ENCODE peak calls at places on chromosomes 1 and 21, in four cellular contexts. U, J, L and N are unnamed samples.

GRCh38 chr21:34037446-34037845 is 35.9 kb upstream of the MRPS6 start:
- DNase-seq in U (no peak), J (no peak), L (no peak), N (no peak)

GRCh38 chr1:59917026-59917784 is 9.4 kb downstream of the CYP2J2 start:
- DNase-seq in U (no peak), J (no peak), L (no peak), N (no peak)

GRCh38 chr1:3312894-3313578 is 141.4 kb upstream of the ARHGEF16 start:
- DNase-seq in L (peak), U (peak), J (peak), N (peak)

GRCh38 chr1:230286166-230286889 is 139.8 kb downstream of the PGBD5 start:
- DNase-seq in U (no peak), J (no peak), L (no peak), N (peak)

GRCh38 chr1:226637147-226637935 is 88.8 kb downstream of the STUM start:
- DNase-seq in L (no peak), U (no peak), J (no peak), N (no peak)

GRCh38 chr1:159923203-159924024 is 1.9 kb downstream of the TAGLN2 start:
- DNase-seq in U (peak), L (peak), J (peak), N (peak)

GRCh38 chr1:204130989-204131892 is 20.6 kb downstream of the ETNK2 start:
- DNase-seq in U (no peak), J (no peak), L (no peak), N (no peak)

GRCh38 chr1:8003431-8004112 is 22.5 kb downstream of the ERRFI1 start:
- DNase-seq in U (no peak), L (no peak), J (no peak), N (no peak)

GRCh38 chr1:81323862-81324261 is 476.9 kb upstream of the ADGRL2 start:
- DNase-seq in L (no peak), J (no peak), U (no peak), N (no peak)

GRCh38 chr1:13735168-13735930 is 35.4 kb downstream of the PRDM2 start:
- DNase-seq in J (no peak), L (no peak), U (no peak), N (no peak)

GRCh38 chr1:230091473-230092231 is 24.6 kb downstream of the GALNT2 start:
- DNase-seq in U (no peak), J (no peak), L (no peak), N (no peak)

GRCh38 chr1:8777867-8778266 is 39.6 kb downstream of the RERE start:
- DNase-seq in J (no peak), L (no peak), U (no peak), N (no peak)

GRCh38 chr1:54352755-54353154 is 53.4 kb downstream of the SSBP3 start:
- DNase-seq in L (no peak), J (no peak), U (no peak), N (no peak)

DNA sequence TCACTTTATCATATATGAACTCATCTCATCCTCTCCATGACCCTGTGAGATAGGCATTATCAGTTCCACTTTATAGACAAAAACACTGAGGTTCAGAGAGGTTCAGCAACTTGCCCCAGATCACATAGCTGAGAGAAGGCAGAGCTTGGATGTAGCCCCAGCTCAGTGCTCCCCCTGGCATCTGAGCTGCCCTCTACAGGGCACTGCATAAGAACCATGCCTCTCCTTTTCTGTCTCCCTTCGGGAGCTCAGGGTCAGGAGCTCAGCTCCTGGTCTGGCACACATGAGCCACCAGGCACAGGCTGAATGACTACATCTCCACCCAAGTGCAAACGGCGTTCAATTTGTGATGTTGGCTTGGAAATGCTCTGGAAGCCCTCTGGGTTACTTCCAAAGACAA is 16.9 kb downstream of the RAB7B start:
- DNase-seq in J (no peak), U (no peak), L (no peak), N (no peak)
- TF ChIP-seq CTCF in J (peak), U (no peak), L (no peak), N (no peak)

DNA sequence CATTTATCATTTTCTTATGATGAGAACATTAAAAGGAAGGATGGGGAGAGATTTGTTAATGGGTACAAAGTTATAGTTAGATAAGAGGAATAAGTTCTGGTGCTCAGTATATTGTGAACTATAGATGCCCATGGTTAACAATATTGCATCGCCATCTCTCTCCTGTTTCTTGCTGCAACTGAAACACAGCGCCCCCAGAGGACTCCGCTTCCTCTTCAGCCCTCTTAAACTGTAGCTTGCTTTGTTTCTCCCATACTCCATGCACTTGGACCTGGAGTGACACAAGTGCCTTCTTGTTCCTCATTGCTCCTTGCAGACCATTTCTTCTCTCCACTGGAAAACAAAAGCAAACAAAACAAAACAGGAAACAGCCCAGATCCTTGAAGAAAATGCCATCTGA is 70.1 kb upstream of the NTPCR start:
- DNase-seq in L (no peak), U (no peak), J (peak), N (no peak)
- TF ChIP-seq CTCF in L (peak), U (no peak), J (no peak), N (no peak)

DNA sequence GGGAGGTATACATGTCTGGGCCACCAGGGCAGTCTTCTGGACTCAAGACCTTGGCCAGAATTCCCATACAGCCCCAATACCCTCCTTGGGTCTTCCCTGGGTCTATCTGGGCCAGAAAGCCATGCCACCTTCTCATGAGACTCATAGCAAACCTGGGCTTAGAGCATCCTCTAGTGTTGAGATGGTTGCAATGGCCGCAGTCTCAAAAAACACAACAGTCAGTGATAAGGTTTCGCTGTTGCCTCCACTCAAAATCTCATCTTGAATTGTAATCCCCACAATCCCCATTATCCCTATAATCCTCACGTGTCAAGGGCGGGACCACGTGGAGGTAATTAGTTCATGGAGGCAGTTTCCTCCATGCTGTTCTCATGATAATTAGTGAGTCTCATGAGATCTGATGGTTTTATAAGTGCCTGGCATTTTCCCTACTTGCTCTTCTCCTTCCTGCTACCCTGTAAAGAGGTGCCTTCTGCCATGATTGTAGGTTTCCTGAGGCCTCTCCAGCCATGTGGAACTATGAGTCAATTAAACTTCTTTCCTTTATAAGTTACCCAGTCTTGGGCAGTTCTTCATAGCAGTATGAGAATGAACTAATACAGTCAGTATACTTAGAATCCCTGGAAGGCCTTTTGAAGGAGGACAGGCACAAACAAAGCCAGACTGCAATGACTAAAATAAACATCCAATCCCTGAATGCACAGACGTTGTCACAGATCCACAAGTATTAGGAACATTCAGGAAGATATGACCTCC is 77.0 kb downstream of the CTH start:
- DNase-seq in J (peak), L (no peak), U (peak), N (no peak)
- TF ChIP-seq CTCF in J (peak), L (peak), U (no peak), N (peak)

GRCh38 chr1:186984959-186985358 is 156.2 kb downstream of the PLA2G4A start:
- DNase-seq in J (no peak), L (no peak), U (no peak), N (no peak)

GRCh38 chr1:186985889-186986491 is 157.2 kb downstream of the PLA2G4A start:
- DNase-seq in J (peak), L (no peak), U (peak), N (no peak)

GRCh38 chr1:186983327-186983726 is 154.6 kb downstream of the PLA2G4A start:
- DNase-seq in L (no peak), J (peak), U (no peak), N (no peak)

GRCh38 chr1:186987065-186987464 is 158.3 kb downstream of the PLA2G4A start:
- DNase-seq in J (no peak), U (no peak), L (no peak), N (no peak)

GRCh38 chr1:186987769-186988168 is 159.0 kb downstream of the PLA2G4A start:
- DNase-seq in U (no peak), L (no peak), J (no peak), N (no peak)
- TF ChIP-seq CTCF in U (no peak), L (peak), J (no peak), N (no peak)

GRCh38 chr1:233796146-233796798 is 108.2 kb upstream of the SLC35F3 start:
- DNase-seq in U (no peak), L (no peak), J (no peak), N (no peak)
- TF ChIP-seq CTCF in U (no peak), L (no peak), J (no peak), N (no peak)

DNA sequence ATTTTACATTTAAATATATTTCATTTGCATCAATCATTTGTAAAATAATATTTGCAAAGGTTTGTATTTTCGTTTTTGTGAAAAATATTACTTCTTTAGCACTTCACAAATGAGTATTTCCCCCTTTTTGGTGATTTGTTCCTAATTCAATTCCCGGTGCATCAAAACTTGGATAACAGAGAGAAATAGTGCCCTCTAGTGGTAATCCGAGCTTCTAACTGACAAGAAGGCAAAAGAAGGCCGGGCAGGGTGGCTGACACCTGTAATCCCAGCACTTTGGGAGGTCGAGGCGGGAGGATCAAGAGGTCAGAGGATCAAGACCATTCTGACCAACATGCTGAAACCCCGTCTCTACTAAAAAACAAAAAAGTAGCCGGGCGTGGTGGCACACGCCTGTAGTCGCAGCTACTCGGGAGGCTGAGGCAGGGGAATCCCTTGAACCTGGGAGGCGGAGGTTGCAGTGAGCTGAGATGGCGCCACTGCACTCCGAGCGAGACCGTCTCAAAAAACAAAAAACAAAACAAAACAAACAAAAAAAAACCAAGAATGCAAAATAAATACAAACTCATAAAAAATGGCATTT is 137.7 kb downstream of the COL11A1 start:
- DNase-seq in U (no peak), L (no peak), J (peak), N (no peak)
- TF ChIP-seq CTCF in U (no peak), L (peak), J (peak), N (peak)

GRCh38 chr1:91404151-91405012 is at the start of gene HFM1:
- DNase-seq in U (peak), J (peak), L (peak), N (peak)

GRCh38 chr1:91402023-91402422 is 2.6 kb downstream of the HFM1 start:
- DNase-seq in U (no peak), J (peak), L (no peak), N (no peak)

GRCh38 chr1:91397605-91398004 is 7.0 kb downstream of the HFM1 start:
- DNase-seq in J (no peak), L (no peak), U (no peak), N (no peak)

GRCh38 chr1:91398291-91398690 is 6.3 kb downstream of the HFM1 start:
- DNase-seq in J (no peak), L (no peak), U (no peak), N (no peak)

GRCh38 chr1:91400133-91400725 is 4.4 kb downstream of the HFM1 start:
- DNase-seq in U (no peak), J (no peak), L (no peak), N (no peak)
- TF ChIP-seq CTCF in U (no peak), J (no peak), L (no peak), N (no peak)

DNA sequence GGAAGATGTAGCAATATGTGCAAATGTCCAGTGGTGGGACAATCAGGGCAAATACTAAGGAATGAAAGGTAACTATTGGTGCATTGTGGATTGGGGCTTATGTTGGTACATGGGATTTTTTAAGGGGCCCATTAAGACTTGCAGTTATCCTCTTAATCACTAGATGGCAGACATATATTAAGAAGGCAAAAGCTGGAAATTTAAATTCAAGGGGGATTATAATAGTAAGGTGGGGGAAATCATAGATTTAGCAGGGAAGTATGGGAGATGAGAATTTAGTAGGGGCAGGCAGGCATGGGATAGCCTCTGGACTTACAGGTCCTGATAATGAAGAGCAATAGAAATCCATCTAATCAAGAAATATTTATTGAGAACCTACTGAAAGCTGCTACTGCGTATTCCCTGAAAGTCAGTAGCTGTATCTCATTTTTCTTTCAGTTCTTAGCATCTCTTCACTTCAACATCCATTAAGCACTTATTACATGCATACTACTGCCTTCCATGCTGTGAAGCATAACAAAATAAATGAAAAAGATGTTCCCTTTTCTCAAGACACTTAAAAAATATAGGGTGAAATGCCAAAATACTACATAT is 251.8 kb downstream of the CRB1 start:
- DNase-seq in J (peak), U (no peak), L (no peak), N (no peak)
- TF ChIP-seq CTCF in J (peak), U (no peak), L (peak), N (peak)

DNA sequence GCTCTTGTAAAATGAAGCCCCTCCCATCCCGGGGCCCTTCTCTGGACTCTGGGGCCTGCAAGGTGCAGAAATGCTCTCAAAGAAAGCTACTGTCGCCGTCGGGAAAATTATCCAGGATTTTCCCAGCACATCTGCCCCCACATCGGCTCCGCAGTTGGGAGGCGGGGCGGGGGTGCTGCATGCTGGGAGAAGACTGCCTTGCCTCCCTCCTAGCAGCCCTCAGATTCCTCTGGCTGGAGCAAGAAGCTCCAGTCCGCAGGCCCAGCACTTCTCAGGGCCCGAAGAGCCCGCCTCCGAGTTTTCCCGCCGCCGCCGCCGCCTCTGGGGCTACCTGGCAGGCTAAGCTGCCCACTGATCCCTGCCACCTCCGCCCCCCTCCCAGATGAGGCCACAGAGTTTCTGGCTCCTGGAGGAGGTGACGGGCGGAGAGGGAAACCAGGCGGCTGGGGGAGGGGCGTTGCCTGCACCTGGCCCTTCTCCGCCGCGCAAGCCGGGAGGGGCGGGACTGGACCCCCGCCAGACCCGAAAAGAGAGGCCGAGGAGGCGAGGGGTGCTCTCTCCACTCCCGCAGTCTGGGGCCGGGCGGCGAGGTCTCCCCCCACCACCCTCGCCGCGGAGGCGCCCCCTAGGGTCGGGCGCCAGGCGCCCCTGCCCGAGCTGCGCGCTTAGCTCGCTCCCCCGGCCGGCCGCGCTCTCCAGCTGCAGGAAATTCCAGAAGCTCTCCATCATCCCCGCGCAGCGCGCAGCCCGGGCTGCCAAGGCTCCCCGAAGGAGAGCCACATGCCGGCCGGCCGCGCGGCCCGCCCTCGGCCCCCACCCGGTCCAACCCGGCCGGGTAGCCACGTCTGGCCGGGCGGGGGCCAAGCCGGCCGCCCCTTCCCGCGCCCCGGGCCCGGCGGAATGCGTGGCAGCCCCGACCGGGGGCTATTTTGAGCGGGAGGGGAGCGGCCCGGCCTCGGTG is 28.8 kb downstream of the AHDC1 start:
- DNase-seq in L (peak), U (peak), J (no peak), N (peak)
- TF ChIP-seq CTCF in L (peak), U (peak), J (no peak), N (no peak)

DNA sequence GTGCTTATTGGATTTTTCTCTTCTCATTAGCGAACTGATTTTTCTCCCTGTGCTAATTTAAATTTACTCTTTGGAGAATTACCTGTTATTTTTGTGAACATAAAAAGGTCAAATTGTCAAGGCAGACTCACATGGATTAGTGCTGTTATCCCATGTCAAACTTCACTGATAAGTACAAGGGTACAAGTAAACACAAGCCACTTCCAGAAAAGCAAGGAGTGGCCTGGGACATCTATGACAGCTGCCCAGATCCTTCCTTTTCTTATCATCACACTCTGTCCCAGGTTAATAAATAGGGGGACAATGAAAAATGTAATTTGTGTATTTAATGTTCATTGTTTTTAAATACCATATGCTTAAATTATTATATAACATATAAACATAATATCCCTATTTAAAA is 901.2 kb downstream of the LTN1 start:
- DNase-seq in L (no peak), J (no peak), U (no peak), N (no peak)
- TF ChIP-seq CTCF in L (no peak), J (no peak), U (no peak), N (no peak)